ENCODE peak calls at places on chromosomes 11 and 22, in ten cellular contexts. R, H, Y, U, N, M, I, K, P and A are unnamed samples.

GRCh38 chr11:41612415-41612814 is 153.0 kb upstream of the LRRC4C start:
- DNase-seq in P (no peak), U (no peak), M (no peak), H (no peak), N (no peak), K (no peak), I (no peak), R (no peak), Y (no peak), A (no peak)

GRCh38 chr22:36160499-36160942 is at the start of gene APOL3:
- DNase-seq in H (peak), Y (no peak), U (peak), N (peak), M (no peak), K (peak), R (peak), P (no peak), I (no peak), A (no peak)

GRCh38 chr11:114098927-114099326 is 39.4 kb downstream of the ZBTB16 start:
- DNase-seq in H (no peak), M (no peak), N (peak), Y (no peak), U (no peak), I (no peak), K (no peak), R (peak), P (no peak), A (no peak)

GRCh38 chr22:37904572-37905533 is 1.2 kb upstream of the MICALL1 start:
- DNase-seq in P (peak), I (peak), H (peak), N (peak), M (no peak), U (peak), K (peak), Y (peak), R (peak), A (peak)

GRCh38 chr11:130631119-130631518 is 182.7 kb downstream of the ADAMTS15 start:
- DNase-seq in K (no peak), I (no peak), M (no peak), P (peak), U (no peak), R (peak), N (peak), Y (no peak), H (no peak), A (no peak)

GRCh38 chr11:105911454-105911853 is 110.6 kb downstream of the MSANTD4 start:
- DNase-seq in K (no peak), Y (no peak), M (no peak), N (no peak), R (peak), U (no peak), I (no peak), P (no peak), H (no peak), A (no peak)

GRCh38 chr11:18064450-18065048 is 18.5 kb upstream of the TPH1 start:
- DNase-seq in K (no peak), U (no peak), I (no peak), Y (no peak), N (no peak), P (no peak), H (no peak), R (no peak), M (no peak), A (no peak)

GRCh38 chr11:512895-513595 is 6.0 kb upstream of the RNH1 start:
- DNase-seq in K (no peak), P (no peak), N (no peak), U (no peak), M (no peak), R (no peak), I (no peak), H (no peak), Y (no peak), A (no peak)

GRCh38 chr22:35312198-35313059 is 12.7 kb downstream of the TOM1 start:
- DNase-seq in K (no peak), Y (no peak), U (no peak), I (no peak), R (no peak), N (peak), H (peak), P (peak), M (no peak), A (no peak)

GRCh38 chr22:32502346-32502745 is 27.7 kb downstream of the FBXO7 start:
- DNase-seq in N (no peak), P (no peak), Y (peak), R (peak), K (no peak), U (no peak), H (no peak), I (no peak), M (no peak), A (no peak)

GRCh38 chr11:12187399-12187798 is 77.0 kb downstream of the MICAL2 start:
- DNase-seq in M (no peak), K (no peak), U (no peak), R (no peak), N (no peak), Y (no peak), I (no peak), P (no peak), H (no peak), A (no peak)

GRCh38 chr11:36240178-36240577 is 49.0 kb downstream of the COMMD9 start:
- DNase-seq in K (no peak), H (no peak), Y (no peak), I (no peak), N (no peak), R (no peak), U (no peak), P (no peak), M (no peak), A (no peak)

GRCh38 chr22:28920757-28921584 is 37.6 kb downstream of the ZNRF3 start:
- DNase-seq in Y (no peak), R (no peak), M (no peak), U (no peak), P (no peak), H (no peak), K (no peak), I (no peak), N (no peak), A (no peak)

GRCh38 chr11:16925495-16926065 is 88.6 kb downstream of the PLEKHA7 start:
- DNase-seq in H (peak), K (peak), Y (peak), R (peak), P (peak), M (peak), I (no peak), U (no peak), N (peak), A (no peak)

GRCh38 chr22:43110444-43110926 is at the start of gene BIK:
- DNase-seq in N (peak), I (no peak), M (peak), K (peak), H (no peak), U (no peak), R (peak), Y (peak), P (no peak), A (no peak)

GRCh38 chr22:37802310-37803194 is 5.2 kb upstream of the GCAT start:
- DNase-seq in K (peak), U (no peak), M (no peak), H (peak), P (no peak), N (peak), I (no peak), Y (peak), R (peak), A (no peak)

GRCh38 chr11:34609850-34610249 is 11.0 kb upstream of the EHF start:
- DNase-seq in M (no peak), U (no peak), K (no peak), P (no peak), R (no peak), N (no peak), I (no peak), Y (no peak), H (no peak), A (no peak)

GRCh38 chr11:34278708-34279297 is 79.0 kb downstream of the ABTB2 start:
- DNase-seq in H (no peak), M (no peak), K (no peak), U (no peak), N (no peak), R (no peak), P (no peak), Y (no peak), I (no peak), A (no peak)

DNA sequence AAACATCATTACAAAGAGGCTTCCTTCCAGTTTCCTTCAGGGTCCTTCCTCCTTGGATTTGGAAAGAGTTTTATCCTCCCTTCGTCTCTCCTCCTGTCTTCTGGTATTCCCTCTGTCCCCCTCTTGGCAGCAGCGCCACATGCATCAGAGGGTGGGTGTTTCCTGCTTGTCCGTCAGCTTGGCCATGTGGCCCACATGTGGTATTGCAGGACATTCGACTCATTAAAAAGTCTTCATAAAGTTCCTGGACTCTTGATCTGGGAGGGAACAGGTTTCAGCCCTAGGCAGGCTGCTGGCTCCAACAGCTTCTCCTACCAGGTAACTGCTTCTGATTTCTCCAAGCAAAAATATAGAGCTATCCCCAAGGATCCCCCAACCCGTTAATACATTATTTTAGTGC is 189.8 kb downstream of the CSNK2A3 start:
- DNase-seq in U (no peak), K (no peak), I (no peak), H (no peak), N (peak), Y (peak), P (peak), M (no peak), R (peak), A (no peak)
- TF ChIP-seq CTCF in U (no peak), K (peak), I (peak), H (no peak), N (peak), Y (peak), P (no peak), M (no peak), R (peak), A (peak)

GRCh38 chr11:66335531-66336233 is 552 bp downstream of the RIN1 start:
- DNase-seq in I (no peak), R (peak), P (no peak), N (peak), U (no peak), M (no peak), K (peak), Y (peak), H (peak), A (no peak)

GRCh38 chr11:66337103-66337899 is 1.1 kb upstream of the RIN1 start:
- DNase-seq in I (no peak), P (no peak), H (peak), N (no peak), Y (no peak), U (no peak), R (no peak), K (peak), M (no peak), A (no peak)

GRCh38 chr11:66334605-66335442 is 1.4 kb downstream of the RIN1 start:
- DNase-seq in K (peak), P (no peak), I (no peak), Y (no peak), U (no peak), M (no peak), R (no peak), H (peak), N (no peak), A (no peak)

GRCh38 chr11:66338276-66339162 is 2.3 kb upstream of the RIN1 start:
- DNase-seq in P (no peak), Y (no peak), U (no peak), H (peak), K (peak), I (no peak), M (no peak), N (no peak), R (no peak), A (no peak)

GRCh38 chr11:66336234-66337102 is at the start of gene RIN1:
- DNase-seq in N (peak), R (peak), M (no peak), Y (peak), K (peak), I (peak), P (peak), H (peak), U (peak), A (peak)
- TF ChIP-seq CTCF in N (no peak), R (peak), M (peak), Y (peak), K (peak), I (peak), P (no peak), H (no peak), U (no peak), A (peak)

GRCh38 chr11:22787565-22788162 is 41.9 kb downstream of the SVIP start:
- DNase-seq in M (no peak), P (peak), R (peak), Y (no peak), K (no peak), N (peak), I (peak), U (no peak), H (no peak), A (no peak)
- TF ChIP-seq CTCF in M (peak), P (peak), R (peak), Y (peak), K (peak), N (peak), I (peak), U (no peak), H (no peak), A (peak)

DNA sequence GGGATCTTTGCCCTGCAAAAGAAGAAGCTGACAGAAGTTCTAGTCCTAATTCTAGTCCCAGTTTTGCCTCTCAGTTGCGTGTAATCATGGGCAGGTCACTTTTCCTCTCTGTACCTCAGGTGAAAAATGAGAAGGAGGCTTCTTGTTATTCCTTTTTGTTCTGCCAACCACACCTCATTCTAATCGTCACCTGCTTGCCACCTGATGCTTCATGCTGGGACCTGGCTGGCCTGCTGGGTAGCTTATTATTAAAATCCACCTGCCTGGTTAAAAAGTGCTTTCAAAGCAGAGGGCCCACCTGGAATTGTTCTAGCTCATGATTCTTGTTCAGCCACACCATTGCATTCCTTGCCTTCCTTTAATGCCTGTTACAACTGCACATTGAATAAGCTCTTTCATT is 8.4 kb upstream of the ALG8 start:
- DNase-seq in K (no peak), M (no peak), I (no peak), U (no peak), Y (no peak), N (no peak), H (no peak), R (no peak), P (no peak), A (no peak)
- TF ChIP-seq CTCF in K (no peak), M (no peak), I (no peak), U (no peak), Y (no peak), N (no peak), H (no peak), R (no peak), P (no peak), A (no peak)

GRCh38 chr11:119608781-119609180 is 120.2 kb downstream of the NECTIN1 start:
- DNase-seq in R (no peak), I (no peak), U (no peak), N (no peak), M (no peak), K (no peak), Y (no peak), P (no peak), H (no peak), A (no peak)
- TF ChIP-seq CTCF in R (no peak), I (no peak), U (no peak), N (no peak), M (no peak), K (no peak), Y (peak), P (no peak), H (no peak), A (no peak)

GRCh38 chr11:93359396-93359795 is 28.9 kb downstream of the DEUP1 start:
- DNase-seq in U (no peak), I (no peak), Y (no peak), H (no peak), P (no peak), N (no peak), K (no peak), M (no peak), R (no peak), A (no peak)

GRCh38 chr11:93361435-93361834 is 30.9 kb downstream of the DEUP1 start:
- DNase-seq in U (no peak), H (no peak), M (no peak), P (no peak), I (no peak), N (no peak), R (no peak), K (no peak), Y (no peak), A (no peak)
- TF ChIP-seq CTCF in U (no peak), H (no peak), M (no peak), P (no peak), I (no peak), N (no peak), R (peak), K (no peak), Y (peak), A (no peak)